ENCODE peak calls at places on chromosomes 4 and X, in six cellular contexts. G is fibroblast of the aortic adventitia, J is fibroblast of lung, C is neural crest cell, Y is RWPE1, B is upper lobe of right lung. P is an unnamed sample.

GRCh38 chr4:112650332-112650731 is 13.4 kb downstream of the LARP7 start:
- DNase-seq in G (no peak), J (no peak), C (no peak), Y (no peak), B (no peak), P (no peak)

GRCh38 chr4:124712417-124713212 is at the start of gene ANKRD50:
- DNase-seq in G (peak), J (peak), C (peak), Y (peak), B (peak), P (peak)

GRCh38 chrX:28997716-28998115 is 410.5 kb downstream of the IL1RAPL1 start:
- DNase-seq in G (peak), J (peak), C (no peak), Y (no peak), B (no peak), P (no peak)

GRCh38 chr4:89660444-89660843 is 176.5 kb downstream of the SNCA start:
- DNase-seq in G (no peak), J (no peak), C (no peak), Y (no peak), B (no peak), P (no peak)

GRCh38 chr4:123064390-123064789 is 142.0 kb upstream of the NUDT6 start:
- DNase-seq in G (peak), J (no peak), C (no peak), Y (peak), B (no peak), P (no peak)

GRCh38 chrX:97131886-97132285 is 248.2 kb downstream of the RPA4 start:
- DNase-seq in G (no peak), J (no peak), C (no peak), Y (no peak), B (no peak), P (no peak)

GRCh38 chr4:37486134-37486533 is 200.0 kb downstream of the RELL1 start:
- DNase-seq in G (no peak), J (no peak), C (no peak), Y (no peak), B (no peak), P (no peak)

GRCh38 chr4:8580321-8581093 is at the start of gene GPR78:
- DNase-seq in G (peak), J (peak), C (peak), Y (peak), B (peak), P (no peak)

GRCh38 chrX:69282893-69283690 is 117.8 kb upstream of the PJA1 start:
- DNase-seq in G (no peak), J (no peak), C (no peak), Y (no peak), B (no peak), P (no peak)
- TF ChIP-seq CTCF in G (peak), J (no peak), C (no peak), Y (no peak), B (no peak), P (no peak)

GRCh38 chr4:184593461-184593860 is 55.8 kb downstream of the CASP3 start:
- DNase-seq in G (no peak), J (no peak), C (no peak), Y (no peak), B (no peak), P (no peak)

GRCh38 chr4:184588893-184589292 is 60.4 kb downstream of the CASP3 start:
- DNase-seq in G (peak), J (no peak), C (no peak), Y (no peak), B (no peak), P (no peak)

GRCh38 chr4:184590196-184590595 is 59.1 kb downstream of the CASP3 start:
- DNase-seq in G (no peak), J (no peak), C (no peak), Y (no peak), B (no peak), P (no peak)

GRCh38 chr4:184587746-184588145 is 61.5 kb downstream of the CASP3 start:
- DNase-seq in G (no peak), J (no peak), C (no peak), Y (no peak), B (no peak), P (no peak)

DNA sequence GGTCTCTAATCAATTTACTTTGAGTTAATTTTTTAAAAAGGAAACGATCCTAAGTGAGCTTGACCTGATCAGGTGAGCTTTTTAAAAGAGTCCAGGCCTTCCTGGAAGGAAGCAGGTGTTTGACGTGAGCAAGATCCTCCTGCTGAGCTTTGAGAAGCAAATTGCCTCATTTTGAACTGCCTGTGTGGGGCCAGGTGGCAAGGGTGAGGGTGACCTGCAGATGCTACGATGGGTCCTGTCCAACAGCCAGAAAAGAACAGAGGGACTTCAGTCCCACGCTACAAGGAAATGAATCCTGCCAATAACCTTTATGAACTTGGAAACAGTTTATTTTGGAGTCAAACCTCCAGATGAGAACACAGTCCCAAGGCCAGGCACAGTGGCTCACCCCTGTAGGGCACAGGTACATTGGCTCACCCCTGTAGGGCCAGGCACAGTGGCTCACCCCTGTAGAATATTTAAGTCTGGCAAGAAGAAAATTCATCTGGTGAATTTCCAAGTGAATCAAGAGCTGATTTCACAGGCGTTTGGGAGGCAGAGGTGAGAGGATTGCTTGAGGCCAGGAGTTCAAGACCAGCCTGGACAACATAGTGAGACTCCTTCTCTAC is 58.1 kb downstream of the CASP3 start:
- DNase-seq in G (no peak), J (no peak), C (no peak), Y (no peak), B (no peak), P (no peak)
- TF ChIP-seq CTCF in G (no peak), J (no peak), C (no peak), Y (no peak), B (no peak), P (no peak)

GRCh38 chr4:73648478-73648877 is 28.2 kb upstream of the RASSF6 start:
- DNase-seq in G (no peak), J (no peak), C (no peak), Y (no peak), B (no peak), P (no peak)

GRCh38 chr4:73650255-73650654 is 30.0 kb upstream of the RASSF6 start:
- DNase-seq in G (no peak), J (no peak), C (no peak), Y (no peak), B (no peak), P (no peak)

GRCh38 chr4:73653695-73654106 is 33.5 kb upstream of the RASSF6 start:
- DNase-seq in G (peak), J (peak), C (peak), Y (peak), B (no peak), P (no peak)
- TF ChIP-seq CTCF in G (peak), J (peak), C (peak), Y (peak), B (peak), P (peak)

GRCh38 chr4:7491915-7492314 is 57.2 kb upstream of the PSAPL1 start:
- DNase-seq in G (no peak), J (no peak), C (no peak), Y (no peak), B (no peak), P (no peak)

GRCh38 chr4:7487464-7487863 is 52.7 kb upstream of the PSAPL1 start:
- DNase-seq in G (no peak), J (no peak), C (no peak), Y (no peak), B (no peak), P (no peak)

GRCh38 chr4:7486101-7486500 is 51.4 kb upstream of the PSAPL1 start:
- DNase-seq in G (no peak), J (no peak), C (no peak), Y (no peak), B (no peak), P (no peak)

GRCh38 chr4:7485096-7485495 is 50.4 kb upstream of the PSAPL1 start:
- DNase-seq in G (no peak), J (no peak), C (no peak), Y (no peak), B (no peak), P (no peak)

GRCh38 chr4:7487998-7488671 is 53.4 kb upstream of the PSAPL1 start:
- DNase-seq in G (no peak), J (no peak), C (no peak), Y (no peak), B (no peak), P (no peak)
- TF ChIP-seq CTCF in G (no peak), J (no peak), C (no peak), Y (no peak), B (no peak), P (no peak)

GRCh38 chr4:177239878-177240277 is 69.8 kb upstream of the NEIL3 start:
- DNase-seq in G (peak), J (peak), C (no peak), Y (no peak), B (no peak), P (no peak)
- TF ChIP-seq CTCF in G (peak), J (no peak), C (no peak), Y (no peak), B (no peak), P (no peak)

DNA sequence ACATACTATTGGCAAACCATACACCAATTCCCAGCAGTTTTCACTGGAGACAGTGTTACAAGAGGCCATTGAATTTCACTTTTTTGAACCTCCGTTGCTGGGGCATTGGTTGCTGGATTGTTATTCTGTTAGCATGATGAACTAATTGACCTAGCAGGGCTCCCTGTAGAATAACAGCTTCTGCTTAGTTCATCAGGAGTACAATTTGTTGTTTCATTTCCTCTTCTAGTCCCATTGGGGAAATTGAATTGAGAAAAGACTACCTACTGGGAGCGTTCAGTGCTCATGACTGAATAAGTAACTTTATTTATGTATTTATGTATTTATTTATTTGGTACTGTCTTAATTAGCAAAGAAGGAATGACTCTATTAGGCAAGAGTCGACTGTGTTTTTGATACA is 151.6 kb downstream of the SLIT2 start:
- DNase-seq in G (no peak), J (no peak), C (no peak), Y (no peak), B (no peak), P (no peak)
- TF ChIP-seq CTCF in G (no peak), J (no peak), C (no peak), Y (no peak), B (no peak), P (no peak)

DNA sequence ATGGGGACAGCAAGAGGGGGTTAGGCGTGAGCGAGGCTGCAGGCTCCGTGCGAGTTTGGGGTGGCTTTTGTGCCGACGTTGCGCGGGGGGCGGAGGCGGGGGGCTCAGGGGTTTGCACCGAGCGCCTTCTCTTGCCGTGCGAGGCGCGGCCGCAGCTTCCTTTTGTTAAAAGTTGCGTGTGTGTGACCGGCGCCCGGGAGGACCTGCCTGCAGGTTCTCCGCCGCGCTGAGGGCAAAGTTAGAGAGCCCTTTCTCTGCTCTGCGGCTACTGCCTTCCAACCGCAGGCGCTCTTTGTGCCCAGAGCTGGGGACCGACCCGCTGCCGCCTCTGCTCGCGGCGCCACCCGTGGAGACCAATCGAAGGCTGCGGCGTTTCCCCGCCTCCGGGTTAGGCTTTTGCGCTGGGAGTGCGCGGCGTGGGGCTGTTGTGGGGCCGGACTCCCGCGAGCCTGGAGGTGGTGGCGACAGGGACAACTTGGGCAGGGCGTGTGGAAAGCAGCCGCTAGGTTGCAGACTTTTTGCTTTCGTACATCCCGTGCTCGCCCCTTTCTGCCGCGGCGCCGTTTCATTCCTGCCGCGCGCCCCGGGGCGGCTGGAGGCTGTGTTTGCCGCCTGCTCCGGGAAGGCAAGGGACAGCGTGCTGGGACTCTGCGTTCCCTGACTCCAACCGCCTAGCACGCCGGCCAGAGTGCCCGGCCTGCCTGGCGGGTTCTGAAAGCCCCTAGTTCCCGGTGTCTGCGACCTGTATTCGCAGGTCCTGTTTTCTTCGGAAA is 750 bp downstream of the KIT start:
- DNase-seq in G (peak), J (peak), C (peak), Y (peak), B (peak), P (no peak)
- TF ChIP-seq CTCF in G (peak), J (peak), C (peak), Y (peak), B (peak), P (no peak)

GRCh38 chr4:182644326-182645050 is 272.7 kb downstream of the DCTD start:
- DNase-seq in G (peak), J (no peak), C (no peak), Y (no peak), B (no peak), P (no peak)

GRCh38 chr4:182645511-182645910 is 271.7 kb downstream of the DCTD start:
- DNase-seq in G (peak), J (peak), C (no peak), Y (no peak), B (no peak), P (no peak)

GRCh38 chr4:182647901-182648300 is 269.3 kb downstream of the DCTD start:
- DNase-seq in G (no peak), J (peak), C (no peak), Y (no peak), B (no peak), P (no peak)

GRCh38 chr4:182643801-182644311 is 273.3 kb downstream of the DCTD start:
- DNase-seq in G (peak), J (peak), C (no peak), Y (peak), B (no peak), P (no peak)

DNA sequence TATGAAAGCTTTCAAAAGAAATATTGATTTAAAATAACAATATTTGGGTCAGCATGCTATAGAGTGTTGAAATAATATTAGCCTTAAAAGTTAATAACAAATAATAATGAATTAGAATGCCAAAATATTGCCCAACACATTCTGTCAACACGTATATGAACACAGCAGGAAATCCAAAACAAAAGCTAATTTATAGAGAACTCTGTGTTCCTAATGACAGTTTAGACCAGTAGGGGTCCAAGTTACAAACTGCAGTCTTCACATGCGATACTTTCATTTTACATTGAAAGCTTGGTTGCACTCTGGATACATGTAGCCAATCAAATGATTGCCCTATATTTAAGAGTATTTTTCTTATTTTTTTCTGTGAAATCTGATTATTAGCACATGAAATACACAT is 274.4 kb downstream of the DCTD start:
- DNase-seq in G (peak), J (peak), C (no peak), Y (peak), B (no peak), P (no peak)
- TF ChIP-seq CTCF in G (peak), J (no peak), C (peak), Y (no peak), B (no peak), P (no peak)

DNA sequence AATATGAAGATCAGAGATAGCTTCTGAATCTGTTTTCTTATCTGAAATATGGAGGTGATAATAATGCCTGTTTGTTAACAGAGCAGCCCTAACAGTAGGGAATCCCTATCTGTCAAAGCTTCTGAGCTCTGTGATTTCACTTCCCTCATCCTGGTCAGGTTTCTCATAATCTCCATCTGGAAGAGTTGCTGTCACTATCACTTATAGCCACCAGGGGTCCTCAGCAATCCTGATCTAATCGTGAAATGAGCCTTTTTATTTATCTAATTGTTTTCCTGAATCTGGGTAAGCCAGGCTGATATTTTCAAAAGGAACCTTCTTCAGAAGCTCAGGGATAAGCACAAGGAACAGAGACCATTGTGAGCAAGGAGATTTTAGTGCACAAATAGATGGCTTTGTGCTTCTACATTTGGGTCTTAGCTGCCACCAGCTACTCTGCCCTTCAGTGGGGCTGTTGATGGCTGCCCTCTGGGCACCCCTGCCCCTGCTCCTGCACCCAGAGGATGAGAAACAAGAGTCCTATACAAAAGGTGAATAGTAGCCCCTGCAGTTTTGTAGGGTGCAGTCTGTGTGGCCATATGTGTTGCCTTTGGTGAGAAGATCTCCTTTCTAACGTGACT is 196.4 kb upstream of the RADX start:
- DNase-seq in G (peak), J (peak), C (no peak), Y (peak), B (no peak), P (no peak)
- TF ChIP-seq CTCF in G (peak), J (peak), C (peak), Y (peak), B (peak), P (peak)

P was measured in activated B cell treated with CpG ODN at 0.5 μM for 24 hours.